ENCODE peak calls at places on chromosome 22, in five cellular contexts. One of them, this sample, is unnamed.

GRCh38 chr22:20033045-20033706 is 12.3 kb downstream of the TANGO2 start:
- DNase-seq in kidney: peak; percentile 66
- DNase-seq in DND-41: no peak
- DNase-seq in cardiac muscle cell: no peak
- DNase-seq in fibroblast of pulmonary artery: no peak
- DNase-seq in this sample: no peak

GRCh38 chr22:47613606-47614350 is 851.3 kb downstream of the TBC1D22A start:
- DNase-seq in fibroblast of pulmonary artery: no peak
- DNase-seq in kidney: peak; percentile 32
- DNase-seq in DND-41: no peak
- DNase-seq in cardiac muscle cell: no peak
- DNase-seq in this sample: no peak

GRCh38 chr22:39738746-39739145 is 154.8 kb downstream of the ENTHD1 start:
- DNase-seq in kidney: no peak
- DNase-seq in fibroblast of pulmonary artery: peak; percentile 57
- DNase-seq in cardiac muscle cell: peak; percentile 79
- DNase-seq in DND-41: no peak
- DNase-seq in this sample: no peak

GRCh38 chr22:48083502-48083901 is 1321.1 kb downstream of the TBC1D22A start:
- DNase-seq in cardiac muscle cell: no peak
- DNase-seq in fibroblast of pulmonary artery: no peak
- DNase-seq in kidney: no peak
- DNase-seq in DND-41: no peak
- DNase-seq in this sample: no peak

GRCh38 chr22:20014526-20015186 is 2.0 kb downstream of the ARVCF start:
- DNase-seq in DND-41: no peak
- DNase-seq in kidney: peak; percentile 63
- DNase-seq in cardiac muscle cell: no peak
- DNase-seq in fibroblast of pulmonary artery: no peak
- DNase-seq in this sample: no peak

GRCh38 chr22:33888821-33889220 is 31.5 kb downstream of the LARGE1 start:
- DNase-seq in kidney: no peak
- DNase-seq in fibroblast of pulmonary artery: no peak
- DNase-seq in cardiac muscle cell: no peak
- DNase-seq in DND-41: no peak
- DNase-seq in this sample: no peak

GRCh38 chr22:20865869-20866445 is 7.2 kb downstream of the SNAP29 start:
- DNase-seq in fibroblast of pulmonary artery: no peak
- DNase-seq in cardiac muscle cell: no peak
- DNase-seq in kidney: no peak
- DNase-seq in DND-41: no peak
- DNase-seq in this sample: no peak

GRCh38 chr22:42970029-42970428 is 44.9 kb downstream of the PACSIN2 start:
- DNase-seq in kidney: no peak
- DNase-seq in DND-41: no peak
- DNase-seq in fibroblast of pulmonary artery: no peak
- DNase-seq in cardiac muscle cell: no peak
- DNase-seq in this sample: no peak

GRCh38 chr22:11616811-11617210 is 3911.2 kb upstream of the OR11H1 start:
- DNase-seq in DND-41: no peak
- DNase-seq in kidney: peak; percentile 43
- DNase-seq in cardiac muscle cell: no peak
- DNase-seq in fibroblast of pulmonary artery: no peak
- DNase-seq in this sample: no peak

GRCh38 chr22:18952022-18952421 is 15.9 kb upstream of the PRODH start:
- DNase-seq in cardiac muscle cell: no peak
- DNase-seq in kidney: peak; percentile 32
- DNase-seq in DND-41: no peak
- DNase-seq in fibroblast of pulmonary artery: no peak
- DNase-seq in this sample: no peak

GRCh38 chr22:24413271-24413670 is 14.1 kb upstream of the ADORA2A start:
- DNase-seq in fibroblast of pulmonary artery: no peak
- DNase-seq in cardiac muscle cell: no peak
- DNase-seq in DND-41: no peak
- DNase-seq in kidney: peak; percentile 45
- DNase-seq in this sample: no peak

GRCh38 chr22:37626144-37626543 is 13.3 kb upstream of the SH3BP1 start:
- DNase-seq in cardiac muscle cell: peak; percentile 92
- DNase-seq in fibroblast of pulmonary artery: peak; percentile 91
- DNase-seq in DND-41: no peak
- DNase-seq in kidney: peak; percentile 90
- DNase-seq in this sample: no peak

GRCh38 chr22:22578702-22579424 is 19.8 kb upstream of the PRAME start:
- DNase-seq in fibroblast of pulmonary artery: peak; percentile 54
- DNase-seq in cardiac muscle cell: peak; percentile 67
- DNase-seq in kidney: peak; percentile 87
- DNase-seq in DND-41: no peak
- DNase-seq in this sample: no peak

GRCh38 chr22:23179381-23180294 is 671 bp upstream of the BCR start:
- DNase-seq in fibroblast of pulmonary artery: no peak
- DNase-seq in DND-41: peak; percentile 21
- DNase-seq in cardiac muscle cell: peak; percentile 18
- DNase-seq in kidney: peak; percentile 85
- DNase-seq in this sample: no peak

GRCh38 chr22:32531955-32532818 is 57.6 kb downstream of the FBXO7 start:
- DNase-seq in cardiac muscle cell: peak; percentile 92
- DNase-seq in kidney: peak; percentile 97
- DNase-seq in fibroblast of pulmonary artery: peak; percentile 49
- DNase-seq in DND-41: no peak
- DNase-seq in this sample: no peak

GRCh38 chr22:42791721-42792452 is 65.2 kb downstream of the ARFGAP3 start:
- DNase-seq in DND-41: no peak
- DNase-seq in fibroblast of pulmonary artery: no peak
- DNase-seq in cardiac muscle cell: peak; percentile 44
- DNase-seq in kidney: peak; percentile 79
- DNase-seq in this sample: no peak

GRCh38 chr22:40898850-40899357 is 37.0 kb upstream of the DNAJB7 start:
- DNase-seq in fibroblast of pulmonary artery: peak; percentile 73
- DNase-seq in cardiac muscle cell: peak; percentile 71
- DNase-seq in kidney: no peak
- DNase-seq in DND-41: no peak
- DNase-seq in this sample: no peak

GRCh38 chr22:46537221-46537945 is at the start of gene CELSR1:
- DNase-seq in fibroblast of pulmonary artery: peak; percentile 22
- DNase-seq in cardiac muscle cell: peak; percentile 40
- DNase-seq in kidney: peak; percentile 92
- DNase-seq in DND-41: no peak
- DNase-seq in this sample: no peak

GRCh38 chr22:46539169-46539568 is 1.7 kb upstream of the CELSR1 start:
- DNase-seq in cardiac muscle cell: no peak
- DNase-seq in DND-41: no peak
- DNase-seq in fibroblast of pulmonary artery: no peak
- DNase-seq in kidney: no peak
- DNase-seq in this sample: no peak

GRCh38 chr22:46537946-46538815 is 761 bp upstream of the CELSR1 start:
- DNase-seq in fibroblast of pulmonary artery: peak; percentile 40
- DNase-seq in cardiac muscle cell: peak; percentile 45
- DNase-seq in DND-41: no peak
- DNase-seq in kidney: peak; percentile 86
- DNase-seq in this sample: no peak

GRCh38 chr22:46536559-46537220 is 730 bp downstream of the CELSR1 start:
- DNase-seq in fibroblast of pulmonary artery: no peak
- DNase-seq in cardiac muscle cell: no peak
- DNase-seq in kidney: no peak
- DNase-seq in DND-41: no peak
- DNase-seq in this sample: no peak

GRCh38 chr22:46538816-46539163 is 1.4 kb upstream of the CELSR1 start:
- DNase-seq in fibroblast of pulmonary artery: peak; percentile 42
- DNase-seq in DND-41: no peak
- DNase-seq in kidney: no peak
- DNase-seq in cardiac muscle cell: peak; percentile 61
- DNase-seq in this sample: no peak
- TF ChIP-seq CTCF in fibroblast of pulmonary artery: no peak
- TF ChIP-seq CTCF in DND-41: no peak
- TF ChIP-seq CTCF in kidney: no peak
- TF ChIP-seq CTCF in cardiac muscle cell: no peak
- TF ChIP-seq CTCF in this sample: no peak

GRCh38 chr22:28542980-28543621 is 136.5 kb downstream of the TTC28 start:
- DNase-seq in fibroblast of pulmonary artery: no peak
- DNase-seq in DND-41: no peak
- DNase-seq in cardiac muscle cell: no peak
- DNase-seq in kidney: no peak
- DNase-seq in this sample: no peak
- TF ChIP-seq CTCF in fibroblast of pulmonary artery: no peak
- TF ChIP-seq CTCF in DND-41: no peak
- TF ChIP-seq CTCF in cardiac muscle cell: no peak
- TF ChIP-seq CTCF in kidney: no peak
- TF ChIP-seq CTCF in this sample: no peak

DNA sequence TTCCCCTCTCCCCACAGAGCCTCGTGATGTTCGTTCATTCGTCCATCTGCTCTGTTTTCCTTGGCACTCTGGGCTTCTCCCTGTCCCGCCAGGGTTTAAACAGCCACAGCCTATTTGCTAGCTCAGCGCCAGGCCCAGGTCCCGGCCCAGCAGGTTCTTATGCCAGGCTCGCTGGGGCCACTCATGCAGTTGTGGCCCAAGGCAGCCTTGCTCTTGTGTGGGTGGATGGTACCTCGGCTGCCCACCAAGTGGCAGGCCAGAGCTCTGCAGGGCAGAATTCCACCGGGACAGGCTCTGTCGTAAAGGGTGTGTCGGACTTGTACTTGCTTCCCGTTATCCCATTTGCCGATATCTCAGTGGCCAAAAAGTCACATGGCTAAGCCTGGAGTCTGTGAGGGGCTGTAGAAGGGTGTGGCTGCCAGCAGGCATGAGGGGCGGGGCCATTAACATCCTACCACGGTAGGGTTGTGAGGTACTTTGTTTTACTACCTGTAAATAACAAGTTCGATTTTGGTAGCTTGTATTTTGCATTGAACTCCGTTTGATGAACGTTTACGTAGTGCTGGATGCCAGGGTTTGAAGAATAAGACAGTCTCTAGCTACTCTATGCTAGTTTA is 7.9 kb downstream of the FAM118A start:
- DNase-seq in kidney: no peak
- DNase-seq in cardiac muscle cell: peak; percentile 64
- DNase-seq in DND-41: no peak
- DNase-seq in fibroblast of pulmonary artery: peak; percentile 53
- DNase-seq in this sample: no peak
- TF ChIP-seq CTCF in kidney: peak; percentile 21
- TF ChIP-seq CTCF in cardiac muscle cell: peak; percentile 28
- TF ChIP-seq CTCF in DND-41: no peak
- TF ChIP-seq CTCF in fibroblast of pulmonary artery: peak; percentile 27
- TF ChIP-seq CTCF in this sample: no peak

GRCh38 chr22:30556388-30556787 is 9.8 kb upstream of the SEC14L6 start:
- DNase-seq in cardiac muscle cell: no peak
- DNase-seq in DND-41: no peak
- DNase-seq in fibroblast of pulmonary artery: no peak
- DNase-seq in kidney: no peak
- DNase-seq in this sample: no peak
- TF ChIP-seq CTCF in cardiac muscle cell: no peak
- TF ChIP-seq CTCF in DND-41: peak; percentile 29
- TF ChIP-seq CTCF in fibroblast of pulmonary artery: no peak
- TF ChIP-seq CTCF in kidney: no peak
- TF ChIP-seq CTCF in this sample: no peak

This sample was measured in CD4-positive, alpha-beta T cell.